ENCODE peak calls at places on chromosome 16, in six cellular contexts. P, L, S, Q, G and M are unnamed samples.

GRCh38 chr16:53052519-53053501 is at the start of gene CHD9NB:
- DNase-seq in P (no peak), L (no peak), S (peak), Q (no peak), G (peak), M (no peak)

GRCh38 chr16:50697881-50698767 is 4.7 kb downstream of the NOD2 start:
- DNase-seq in P (no peak), L (peak), S (no peak), Q (no peak), G (no peak), M (no peak)

GRCh38 chr16:2897110-2897509 is 14.1 kb downstream of the FLYWCH2 start:
- DNase-seq in P (no peak), L (no peak), S (no peak), Q (no peak), G (no peak), M (no peak)

GRCh38 chr16:80570106-80570478 is 29.3 kb downstream of the DYNLRB2 start:
- DNase-seq in P (no peak), L (no peak), S (no peak), Q (no peak), G (no peak), M (no peak)

GRCh38 chr16:75591001-75591852 is 25.0 kb downstream of the GABARAPL2 start:
- DNase-seq in P (no peak), L (no peak), S (peak), Q (peak), G (no peak), M (no peak)

GRCh38 chr16:89210165-89210903 is 7.2 kb upstream of the ZNF778 start:
- DNase-seq in P (no peak), L (no peak), S (no peak), Q (no peak), G (no peak), M (no peak)

GRCh38 chr16:61926766-61927165 is 109.5 kb downstream of the CDH8 start:
- DNase-seq in P (no peak), L (no peak), S (no peak), Q (no peak), G (peak), M (no peak)

GRCh38 chr16:22970191-22970845 is 156.4 kb downstream of the HS3ST2 start:
- DNase-seq in P (no peak), L (no peak), S (no peak), Q (no peak), G (no peak), M (peak)

GRCh38 chr16:53372942-53373871 is 61.1 kb upstream of the RBL2 start:
- DNase-seq in P (peak), L (no peak), S (peak), Q (peak), G (no peak), M (peak)

GRCh38 chr16:10150906-10151305 is 31.3 kb downstream of the GRIN2A start:
- DNase-seq in P (no peak), L (no peak), S (no peak), Q (peak), G (no peak), M (no peak)

GRCh38 chr16:89031715-89032659 is 55.0 kb upstream of the CBFA2T3 start:
- DNase-seq in P (no peak), L (peak), S (no peak), Q (no peak), G (no peak), M (no peak)

GRCh38 chr16:24478401-24478800 is 61.0 kb upstream of the RBBP6 start:
- DNase-seq in P (no peak), L (no peak), S (no peak), Q (no peak), G (no peak), M (no peak)

GRCh38 chr16:22727285-22728166 is 86.4 kb upstream of the HS3ST2 start:
- DNase-seq in P (no peak), L (no peak), S (no peak), Q (no peak), G (no peak), M (no peak)

DNA sequence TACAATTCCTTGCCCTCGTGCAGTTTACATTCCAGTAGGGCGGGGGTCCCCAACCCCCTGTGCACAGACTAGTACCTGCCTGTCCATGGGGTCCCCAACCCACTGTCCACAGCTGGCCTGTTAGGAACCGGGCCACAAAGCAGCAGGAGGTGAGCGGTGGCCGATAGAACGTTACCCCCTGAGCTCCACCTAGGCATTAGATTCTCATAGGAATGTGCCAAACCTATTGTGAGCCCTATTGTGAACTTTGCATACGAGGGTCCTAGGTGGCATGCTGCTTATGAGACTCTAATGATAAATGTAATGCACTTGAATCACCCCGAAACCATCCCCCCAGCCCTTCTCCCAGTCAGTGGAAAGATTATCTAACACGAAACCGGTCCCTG is 1.5 kb downstream of the REXO5 start:
- DNase-seq in P (no peak), L (no peak), S (no peak), Q (no peak), G (no peak), M (no peak)
- TF ChIP-seq CREB1 in P (no peak), L (no peak), S (no peak), Q (no peak), G (no peak), M (no peak)

DNA sequence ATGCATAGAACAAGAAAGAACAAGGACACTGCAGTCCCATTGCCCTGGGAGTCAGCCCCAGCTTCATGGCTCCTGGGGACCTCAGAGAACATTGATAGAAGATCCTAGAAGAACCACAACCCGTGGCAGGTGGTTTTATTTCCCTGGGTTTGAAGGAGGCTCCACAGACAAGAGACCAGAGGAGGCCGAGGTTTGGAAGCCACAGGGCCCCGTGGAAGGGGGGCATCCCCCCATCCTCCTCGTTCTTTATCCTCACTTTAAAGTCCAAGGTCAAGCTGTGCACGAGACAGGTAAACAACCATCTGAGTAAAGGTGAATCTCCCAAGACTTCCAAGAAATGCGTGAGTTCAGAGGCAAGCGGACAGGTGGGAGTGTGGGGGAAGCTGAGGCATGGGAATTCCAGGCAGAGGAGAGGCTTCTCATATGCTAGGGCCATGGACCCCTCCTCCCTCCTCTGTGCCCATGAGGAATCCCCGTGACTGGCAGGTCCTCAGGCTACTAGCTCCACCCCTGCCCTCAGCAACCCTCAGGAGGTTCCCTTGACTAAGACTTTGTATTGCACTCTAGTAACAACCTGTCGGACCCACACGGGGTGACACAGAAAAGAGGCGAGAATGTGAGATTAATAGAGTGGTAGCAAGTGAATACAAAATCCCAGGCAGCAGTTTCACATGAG is 889 bp upstream of the SULT1A1 start:
- DNase-seq in P (no peak), L (no peak), S (no peak), Q (peak), G (no peak), M (no peak)
- TF ChIP-seq CREB1 in P (no peak), L (no peak), S (no peak), Q (no peak), G (no peak), M (no peak)

GRCh38 chr16:72875291-72876036 is 172.5 kb downstream of the ZFHX3 start:
- DNase-seq in P (no peak), L (no peak), S (no peak), Q (no peak), G (peak), M (no peak)
- TF ChIP-seq CREB1 in P (no peak), L (no peak), S (no peak), Q (no peak), G (no peak), M (no peak)

DNA sequence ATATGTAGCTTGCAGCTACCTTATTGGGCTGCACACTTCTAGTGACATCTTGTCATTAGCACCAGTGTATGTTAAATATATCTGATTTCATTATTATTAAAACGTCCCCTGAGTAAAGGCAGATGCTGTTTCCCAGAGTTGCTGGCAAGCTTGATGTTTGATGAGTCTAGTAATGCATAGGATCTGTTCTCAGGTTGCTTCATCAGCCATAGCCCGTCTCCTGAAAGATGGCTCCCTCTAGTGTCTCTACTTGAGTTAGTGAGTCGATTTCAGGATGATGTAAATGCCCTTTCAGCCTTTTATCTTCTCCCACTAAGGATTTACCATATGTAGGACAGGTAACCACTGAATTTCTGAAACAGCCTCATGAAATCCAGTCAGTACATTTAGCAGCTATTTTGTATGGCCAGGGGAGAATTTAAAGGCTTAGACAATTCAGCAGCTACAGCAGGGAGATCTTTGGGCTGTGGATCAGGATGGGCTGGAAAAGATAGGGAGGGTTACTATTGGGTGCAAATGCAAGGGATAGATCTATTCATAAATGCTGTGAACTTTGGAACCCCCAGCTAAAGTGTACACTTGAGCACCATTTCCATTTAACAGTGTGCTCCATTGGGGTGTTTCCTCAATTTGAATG is 376.3 kb downstream of the CNTNAP4 start:
- DNase-seq in P (no peak), L (peak), S (peak), Q (peak), G (peak), M (no peak)
- TF ChIP-seq CREB1 in P (no peak), L (no peak), S (no peak), Q (no peak), G (no peak), M (no peak)

GRCh38 chr16:58196898-58197313 is 1.0 kb downstream of the CSNK2A2 start:
- DNase-seq in P (no peak), L (no peak), S (peak), Q (peak), G (no peak), M (no peak)
- TF ChIP-seq CREB1 in P (no peak), L (no peak), S (no peak), Q (no peak), G (peak), M (no peak)

GRCh38 chr16:78460428-78460827 is 361.0 kb downstream of the WWOX start:
- DNase-seq in P (no peak), L (no peak), S (no peak), Q (no peak), G (peak), M (no peak)

GRCh38 chr16:78461087-78461486 is 361.6 kb downstream of the WWOX start:
- DNase-seq in P (no peak), L (no peak), S (no peak), Q (no peak), G (no peak), M (no peak)

GRCh38 chr16:78463591-78463990 is 364.1 kb downstream of the WWOX start:
- DNase-seq in P (no peak), L (no peak), S (no peak), Q (no peak), G (no peak), M (no peak)

GRCh38 chr16:78461496-78461938 is 362.1 kb downstream of the WWOX start:
- DNase-seq in P (no peak), L (no peak), S (no peak), Q (no peak), G (peak), M (no peak)

DNA sequence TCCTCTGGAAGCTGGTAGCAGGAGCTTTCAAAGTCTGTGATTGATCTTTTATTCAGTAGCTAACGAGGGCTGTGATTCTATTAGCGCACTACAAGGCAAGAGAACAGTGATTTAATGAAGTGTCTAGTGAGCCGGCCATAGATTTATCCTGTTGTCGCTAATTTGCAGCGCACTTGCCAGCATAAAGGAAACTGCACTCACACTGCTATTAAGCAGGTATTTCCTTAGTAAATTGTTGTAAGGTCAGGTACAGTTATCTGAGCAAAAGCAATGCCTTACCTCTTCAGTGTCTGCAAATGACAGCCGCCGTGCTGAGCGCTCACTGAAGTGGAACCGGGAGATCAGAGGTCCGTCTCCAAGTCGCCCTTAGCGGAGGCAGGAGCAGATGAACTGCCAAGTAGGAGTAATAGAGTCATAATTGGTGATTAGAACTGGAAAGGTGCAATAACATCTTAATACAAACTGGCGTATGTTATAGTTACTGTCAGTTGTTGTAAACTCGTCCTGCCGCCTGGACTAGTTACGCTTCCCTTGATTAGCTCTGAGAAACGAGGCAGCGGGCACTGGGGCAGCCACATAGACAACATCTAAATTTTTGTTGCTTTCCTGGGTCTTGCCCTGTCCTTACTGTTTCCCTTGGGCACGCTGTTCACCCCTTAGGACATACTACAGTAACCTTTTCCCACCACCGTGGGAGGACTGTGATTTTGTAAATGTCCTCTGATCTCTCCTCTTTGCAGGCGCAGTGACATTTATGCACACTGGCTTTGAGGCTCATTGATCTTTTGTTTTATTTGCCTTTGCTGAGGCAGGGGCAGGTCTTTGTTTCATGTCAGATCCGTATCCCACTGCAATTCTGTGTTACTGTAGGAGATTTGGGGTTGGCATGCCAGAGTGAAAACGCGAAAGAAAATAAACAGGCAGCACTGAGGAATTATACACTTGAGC is 363.1 kb downstream of the WWOX start:
- DNase-seq in P (no peak), L (no peak), S (no peak), Q (no peak), G (peak), M (no peak)
- TF ChIP-seq CREB1 in P (no peak), L (no peak), S (no peak), Q (no peak), G (no peak), M (no peak)

GRCh38 chr16:66678314-66678713 is 18.2 kb downstream of the CMTM4 start:
- DNase-seq in P (no peak), L (no peak), S (no peak), Q (no peak), G (no peak), M (no peak)
- TF ChIP-seq CREB1 in P (no peak), L (no peak), S (no peak), Q (no peak), G (no peak), M (no peak)

DNA sequence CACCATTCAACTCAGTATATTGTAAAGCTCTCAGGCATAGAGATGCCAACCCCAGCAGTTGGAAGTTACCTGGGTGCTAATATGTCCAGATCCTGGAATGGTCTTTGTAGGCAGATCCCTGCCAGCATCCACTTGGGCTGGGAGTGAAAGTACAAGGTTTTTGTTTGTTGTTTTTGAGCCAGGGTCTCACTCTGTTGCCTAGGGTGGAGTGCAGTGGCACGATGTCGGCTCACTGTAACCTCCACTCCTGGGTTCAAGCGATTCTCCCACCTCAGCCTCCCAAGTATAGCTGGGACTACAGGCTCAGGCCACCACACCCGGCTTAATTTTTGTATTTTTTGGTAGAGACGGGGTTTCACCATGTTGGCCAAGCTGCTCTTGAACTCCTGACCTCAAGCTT is 177.6 kb downstream of the IRF8 start:
- DNase-seq in P (no peak), L (no peak), S (no peak), Q (no peak), G (no peak), M (no peak)
- TF ChIP-seq CREB1 in P (no peak), L (no peak), S (no peak), Q (no peak), G (no peak), M (no peak)

GRCh38 chr16:78639775-78640174 is 540.3 kb downstream of the WWOX start:
- DNase-seq in P (no peak), L (no peak), S (no peak), Q (no peak), G (no peak), M (no peak)

GRCh38 chr16:78647019-78647418 is 547.6 kb downstream of the WWOX start:
- DNase-seq in P (no peak), L (no peak), S (no peak), Q (no peak), G (no peak), M (no peak)

GRCh38 chr16:78641463-78641862 is 542.0 kb downstream of the WWOX start:
- DNase-seq in P (no peak), L (no peak), S (no peak), Q (peak), G (no peak), M (no peak)

GRCh38 chr16:78640886-78641285 is 541.4 kb downstream of the WWOX start:
- DNase-seq in P (no peak), L (no peak), S (no peak), Q (no peak), G (no peak), M (no peak)

GRCh38 chr16:78642621-78643285 is 543.3 kb downstream of the WWOX start:
- DNase-seq in P (no peak), L (no peak), S (no peak), Q (no peak), G (no peak), M (no peak)
- TF ChIP-seq CREB1 in P (no peak), L (no peak), S (no peak), Q (no peak), G (no peak), M (no peak)

GRCh38 chr16:15592324-15592723 is 50.6 kb downstream of the MARF1 start:
- DNase-seq in P (no peak), L (no peak), S (no peak), Q (no peak), G (no peak), M (no peak)
- TF ChIP-seq CREB1 in P (no peak), L (no peak), S (no peak), Q (no peak), G (no peak), M (no peak)